ENCODE peak calls at places on chromosome 22, in eight cellular contexts. G is stimulated activated CD4-positive, alpha-beta T cell treated with anti-CD3 and anti-CD28 coated beads, Interleukin-2, amount 100 ng/mL, for 24 hours; J is nucleus accumbens; W is coronary artery; E is NCI-H748 treated with DMSO at 0.1 percent for 48 hours; D is uterus; V is fibroblast of mammary gland; A is GM10248. I is an unnamed sample.

GRCh38 chr22:30285846-30286200 is 3.5 kb downstream of the CASTOR1 start:
- DNase-seq in G (no peak), J (no peak), W (no peak), E (no peak), D (no peak), V (no peak), A (no peak), I (no peak)

GRCh38 chr22:41596776-41597634 is 7.4 kb upstream of the PMM1 start:
- DNase-seq in G (peak), J (peak), W (peak), E (peak), D (peak), V (peak), A (peak), I (no peak)

GRCh38 chr22:44357962-44358553 is 45.3 kb upstream of the SHISAL1 start:
- DNase-seq in G (no peak), J (no peak), W (peak), E (no peak), D (peak), V (no peak), A (no peak), I (no peak)

GRCh38 chr22:19396561-19396933 is 35.0 kb downstream of the HIRA start:
- DNase-seq in G (no peak), J (no peak), W (no peak), E (no peak), D (no peak), V (no peak), A (no peak), I (no peak)

GRCh38 chr22:23875801-23876200 is 18.1 kb downstream of the SLC2A11 start:
- DNase-seq in G (no peak), J (no peak), W (no peak), E (no peak), D (no peak), V (no peak), A (no peak), I (no peak)

GRCh38 chr22:19871845-19872778 is 17.4 kb upstream of the GNB1L start:
- DNase-seq in G (peak), J (no peak), W (peak), E (no peak), D (peak), V (no peak), A (no peak), I (peak)

GRCh38 chr22:42814215-42814614 is 42.9 kb downstream of the ARFGAP3 start:
- DNase-seq in G (no peak), J (no peak), W (no peak), E (peak), D (no peak), V (no peak), A (no peak), I (no peak)

GRCh38 chr22:48098936-48099245 is 1336.4 kb downstream of the TBC1D22A start:
- DNase-seq in G (no peak), J (no peak), W (peak), E (no peak), D (peak), V (no peak), A (no peak), I (no peak)

GRCh38 chr22:32589007-32589406 is 114.4 kb downstream of the FBXO7 start:
- DNase-seq in G (no peak), J (no peak), W (no peak), E (no peak), D (no peak), V (peak), A (no peak), I (peak)

GRCh38 chr22:46245515-46245914 is 4.6 kb downstream of the CDPF1 start:
- DNase-seq in G (no peak), J (peak), W (no peak), E (no peak), D (no peak), V (no peak), A (no peak), I (no peak)

GRCh38 chr22:24437820-24438328 is 10.5 kb downstream of the ADORA2A start:
- DNase-seq in G (no peak), J (no peak), W (peak), E (no peak), D (no peak), V (no peak), A (peak), I (no peak)

GRCh38 chr22:25202290-25202921 is 2.7 kb downstream of the CRYBB3 start:
- DNase-seq in G (peak), J (peak), W (no peak), E (peak), D (peak), V (peak), A (peak), I (peak)

GRCh38 chr22:39496131-39496838 is 5.8 kb upstream of the MIEF1 start:
- DNase-seq in G (peak), J (peak), W (no peak), E (peak), D (peak), V (peak), A (peak), I (peak)

GRCh38 chr22:47406180-47406723 is 643.8 kb downstream of the TBC1D22A start:
- DNase-seq in G (no peak), J (no peak), W (peak), E (no peak), D (no peak), V (no peak), A (no peak), I (no peak)

GRCh38 chr22:38270091-38270972 is 2.5 kb downstream of the TMEM184B start:
- DNase-seq in G (no peak), J (peak), W (no peak), E (no peak), D (no peak), V (no peak), A (no peak), I (no peak)

GRCh38 chr22:21022955-21023614 is 8.1 kb downstream of the P2RX6 start:
- DNase-seq in G (no peak), J (no peak), W (peak), E (no peak), D (no peak), V (no peak), A (no peak), I (no peak)

GRCh38 chr22:36506637-36507517 is at the start of gene FOXRED2:
- DNase-seq in G (peak), J (peak), W (peak), E (peak), D (peak), V (peak), A (peak), I (peak)

GRCh38 chr22:18156878-18157713 is 7.1 kb downstream of the USP18 start:
- DNase-seq in G (peak), J (peak), W (peak), E (peak), D (peak), V (peak), A (peak), I (peak)

GRCh38 chr22:22798716-22799115 is 88.9 kb upstream of the IGLL5 start:
- DNase-seq in G (no peak), J (no peak), W (no peak), E (no peak), D (no peak), V (no peak), A (no peak), I (no peak)

GRCh38 chr22:35064664-35065063 is 1.3 kb upstream of the ISX start:
- DNase-seq in G (no peak), J (no peak), W (no peak), E (no peak), D (no peak), V (no peak), A (peak), I (no peak)

GRCh38 chr22:24392218-24392931 is 35.0 kb upstream of the ADORA2A start:
- DNase-seq in G (no peak), J (no peak), W (no peak), E (peak), D (no peak), V (no peak), A (no peak), I (no peak)

GRCh38 chr22:43521716-43522115 is 109.9 kb downstream of the MPPED1 start:
- DNase-seq in G (no peak), J (no peak), W (no peak), E (no peak), D (no peak), V (no peak), A (no peak), I (no peak)

GRCh38 chr22:35476341-35476740 is 64.3 kb upstream of the RASD2 start:
- DNase-seq in G (no peak), J (no peak), W (no peak), E (no peak), D (no peak), V (no peak), A (no peak), I (no peak)

GRCh38 chr22:48256776-48257689 is 1494.6 kb downstream of the TBC1D22A start:
- DNase-seq in G (no peak), J (no peak), W (no peak), E (no peak), D (no peak), V (no peak), A (no peak), I (no peak)

GRCh38 chr22:38271101-38271500 is 1.7 kb downstream of the TMEM184B start:
- DNase-seq in G (no peak), J (no peak), W (no peak), E (no peak), D (no peak), V (no peak), A (no peak), I (no peak)

I was measured in tibial nerve.